ENCODE peak calls at places on chromosomes 6 and 20, in six cellular contexts. U is HFFc6, T is A549, K is NCI-H2081, D is caudate nucleus, J is aorta. C is an unnamed sample.
A peak's percentile ranks its signal among the peaks of the same experiment; 100 is the strongest.

GRCh38 chr20:22455259-22455658 is 129.1 kb downstream of the FOXA2 start:
- DNase-seq in U (no peak), T (no peak), K (peak; percentile 44), D (no peak), J (no peak), C (no peak)

GRCh38 chr6:168214586-168215104 is 104.9 kb downstream of the DACT2 start:
- DNase-seq in U (no peak), T (no peak), K (no peak), D (no peak), J (no peak), C (no peak)

GRCh38 chr6:43078651-43079050 is 2.5 kb downstream of the PTK7 start:
- DNase-seq in U (peak; percentile 69), T (no peak), K (no peak), D (no peak), J (no peak), C (no peak)

GRCh38 chr20:58028123-58028522 is 200.3 kb downstream of the ANKRD60 start:
- DNase-seq in U (no peak), T (no peak), K (no peak), D (no peak), J (no peak), C (no peak)

GRCh38 chr6:105892577-105893262 is 193.4 kb upstream of the PRDM1 start:
- DNase-seq in U (no peak), T (no peak), K (no peak), D (no peak), J (no peak), C (no peak)

GRCh38 chr6:137728386-137729349 is 138.4 kb upstream of the TNFAIP3 start:
- DNase-seq in U (peak; percentile 69), T (peak; percentile 25), K (no peak), D (no peak), J (no peak), C (no peak)

GRCh38 chr20:37179671-37180524 is 550 bp upstream of the MROH8 start:
- DNase-seq in U (peak; percentile 78), T (peak; percentile 28), K (peak; percentile 33), D (no peak), J (no peak), C (no peak)

GRCh38 chr20:39909447-39909846 is 779.6 kb downstream of the MAFB start:
- DNase-seq in U (no peak), T (no peak), K (no peak), D (no peak), J (peak; percentile 65), C (no peak)

GRCh38 chr6:106715922-106716321 is 86.5 kb downstream of the QRSL1 start:
- DNase-seq in U (no peak), T (no peak), K (no peak), D (no peak), J (no peak), C (no peak)

GRCh38 chr20:25859649-25860530 is 163.2 kb upstream of the ZNF337 start:
- DNase-seq in U (peak; percentile 65), T (peak; percentile 53), K (peak; percentile 70), D (peak; percentile 80), J (peak; percentile 88), C (peak; percentile 33)

GRCh38 chr6:80094017-80094416 is 12.5 kb upstream of the BCKDHB start:
- DNase-seq in U (peak; percentile 18), T (peak; percentile 11), K (peak; percentile 9), D (no peak), J (no peak), C (no peak)

GRCh38 chr6:30842754-30843610 is 41.3 kb upstream of the DDR1 start:
- DNase-seq in U (no peak), T (no peak), K (no peak), D (no peak), J (no peak), C (no peak)

GRCh38 chr6:34055223-34055933 is 90.5 kb downstream of the GRM4 start:
- DNase-seq in U (peak; percentile 13), T (peak; percentile 68), K (peak; percentile 50), D (no peak), J (peak; percentile 60), C (no peak)

C was measured in tibial nerve.